ENCODE peak calls at places on chromosomes 4 and X, in four cellular contexts. X, F, A and Y are unnamed samples.

GRCh38 chrX:57329008-57329407 is 42.5 kb downstream of the FAAH2 start:
- DNase-seq in X (no peak), F (no peak), A (no peak), Y (no peak)

GRCh38 chrX:39443240-39443639 is 642.0 kb downstream of the MID1IP1 start:
- DNase-seq in X (no peak), F (no peak), A (no peak), Y (no peak)

GRCh38 chrX:17747692-17748091 is 10.4 kb downstream of the SCML1 start:
- DNase-seq in X (no peak), F (no peak), A (no peak), Y (no peak)

GRCh38 chr4:85837334-85837733 is 362.4 kb downstream of the ARHGAP24 start:
- DNase-seq in X (no peak), F (no peak), A (no peak), Y (no peak)

GRCh38 chr4:75985116-75985515 is 5.6 kb downstream of the SDAD1 start:
- DNase-seq in X (no peak), F (no peak), A (no peak), Y (no peak)

GRCh38 chr4:150297861-150298474 is 219.7 kb downstream of the DCLK2 start:
- DNase-seq in X (no peak), F (peak), A (peak), Y (peak)

GRCh38 chrX:113558576-113558975 is 717.9 kb upstream of the AMOT start:
- DNase-seq in X (no peak), F (no peak), A (no peak), Y (no peak)

GRCh38 chrX:115491766-115492165 is 69.2 kb upstream of the PLS3 start:
- DNase-seq in X (no peak), F (no peak), A (no peak), Y (no peak)

GRCh38 chrX:39845289-39845688 is 252.5 kb downstream of the BCOR start:
- DNase-seq in X (no peak), F (no peak), A (no peak), Y (no peak)

GRCh38 chr4:169114341-169114974 is 104.4 kb upstream of the CBR4 start:
- DNase-seq in X (no peak), F (no peak), A (no peak), Y (no peak)

GRCh38 chr4:8922481-8922880 is 50.8 kb upstream of the HMX1 start:
- DNase-seq in X (no peak), F (no peak), A (peak), Y (no peak)

GRCh38 chr4:3213661-3214250 is 35.2 kb upstream of the MSANTD1 start:
- DNase-seq in X (no peak), F (no peak), A (no peak), Y (no peak)

GRCh38 chr4:4426511-4427477 is 39.9 kb downstream of the NSG1 start:
- DNase-seq in X (no peak), F (no peak), A (no peak), Y (no peak)

GRCh38 chr4:75634951-75635350 is 4.6 kb upstream of the CDKL2 start:
- DNase-seq in X (no peak), F (no peak), A (no peak), Y (no peak)

GRCh38 chr4:137705171-137705783 is 173.0 kb upstream of the PCDH18 start:
- DNase-seq in X (no peak), F (no peak), A (no peak), Y (peak)

GRCh38 chr4:77697860-77698599 is 92.4 kb downstream of the CXCL13 start:
- DNase-seq in X (no peak), F (no peak), A (no peak), Y (no peak)

GRCh38 chrX:152212969-152213368 is 74.6 kb upstream of the MAGEA10 start:
- DNase-seq in X (no peak), F (no peak), A (no peak), Y (no peak)

GRCh38 chr4:40402556-40402955 is 67.4 kb downstream of the CHRNA9 start:
- DNase-seq in X (no peak), F (no peak), A (no peak), Y (no peak)

GRCh38 chrX:14875624-14876023 is 2.4 kb downstream of the MOSPD2 start:
- DNase-seq in X (no peak), F (no peak), A (no peak), Y (no peak)

GRCh38 chr4:145937021-145937861 is 1.4 kb downstream of the ZNF827 start:
- DNase-seq in X (peak), F (no peak), A (peak), Y (no peak)

GRCh38 chrX:70478521-70478920 is 33.9 kb downstream of the DLG3 start:
- DNase-seq in X (no peak), F (no peak), A (no peak), Y (no peak)

GRCh38 chrX:18951032-18951431 is 32.9 kb downstream of the PHKA2 start:
- DNase-seq in X (no peak), F (no peak), A (no peak), Y (no peak)

GRCh38 chrX:8067754-8068469 is 103.2 kb downstream of the VCX2 start:
- DNase-seq in X (no peak), F (no peak), A (no peak), Y (no peak)

GRCh38 chrX:11758400-11759171 is 549 bp downstream of the MSL3 start:
- DNase-seq in X (peak), F (no peak), A (peak), Y (peak)

GRCh38 chr4:64584981-64585557 is 175.8 kb upstream of the TECRL start:
- DNase-seq in X (peak), F (no peak), A (peak), Y (peak)

GRCh38 chrX:16138108-16138427 is 14.7 kb downstream of the GRPR start:
- DNase-seq in X (no peak), F (peak), A (no peak), Y (peak)

GRCh38 chrX:13179100-13179499 is 134.7 kb upstream of the FAM9C start:
- DNase-seq in X (no peak), F (no peak), A (no peak), Y (no peak)

GRCh38 chrX:38108364-38108763 is 102.0 kb downstream of the SYTL5 start:
- DNase-seq in X (no peak), F (no peak), A (no peak), Y (no peak)

GRCh38 chr4:184420881-184421416 is 53.4 kb downstream of the IRF2 start:
- DNase-seq in X (no peak), F (peak), A (no peak), Y (no peak)

GRCh38 chrX:48086119-48086518 is 14.7 kb upstream of the ZNF630 start:
- DNase-seq in X (no peak), F (no peak), A (no peak), Y (no peak)

GRCh38 chrX:48083706-48084105 is 12.3 kb upstream of the ZNF630 start:
- DNase-seq in X (no peak), F (no peak), A (no peak), Y (no peak)

DNA sequence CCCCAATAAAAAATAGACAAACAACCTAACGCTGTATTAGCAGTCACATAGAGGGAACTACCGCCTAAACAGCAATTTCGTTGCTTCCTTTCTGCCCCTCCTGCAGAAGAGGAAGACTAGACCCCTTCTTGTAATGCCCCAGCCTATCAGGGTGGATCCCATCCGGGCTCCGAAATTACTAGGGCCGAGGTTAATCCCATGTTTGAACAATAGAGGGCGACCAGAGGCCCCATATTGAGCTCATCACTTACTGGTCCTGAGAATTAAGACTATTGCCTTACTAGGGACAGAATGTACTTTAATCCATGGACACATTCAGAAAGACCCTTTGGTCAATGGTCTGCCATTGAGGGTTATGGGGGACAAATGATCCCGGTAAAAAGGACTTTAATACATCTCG is 11.8 kb upstream of the ZNF630 start:
- DNase-seq in X (peak), F (no peak), A (peak), Y (no peak)
- TF ChIP-seq SPI1 in X (no peak), F (no peak), A (no peak), Y (no peak)

GRCh38 chr4:56261027-56261426 is 126.3 kb downstream of the AASDH start:
- DNase-seq in X (no peak), F (peak), A (no peak), Y (no peak)
- TF ChIP-seq SPI1 in X (no peak), F (no peak), A (no peak), Y (no peak)

GRCh38 chr4:71262161-71262560 is 76.7 kb upstream of the SLC4A4 start:
- DNase-seq in X (no peak), F (no peak), A (no peak), Y (no peak)
- TF ChIP-seq SPI1 in X (no peak), F (no peak), A (no peak), Y (no peak)

DNA sequence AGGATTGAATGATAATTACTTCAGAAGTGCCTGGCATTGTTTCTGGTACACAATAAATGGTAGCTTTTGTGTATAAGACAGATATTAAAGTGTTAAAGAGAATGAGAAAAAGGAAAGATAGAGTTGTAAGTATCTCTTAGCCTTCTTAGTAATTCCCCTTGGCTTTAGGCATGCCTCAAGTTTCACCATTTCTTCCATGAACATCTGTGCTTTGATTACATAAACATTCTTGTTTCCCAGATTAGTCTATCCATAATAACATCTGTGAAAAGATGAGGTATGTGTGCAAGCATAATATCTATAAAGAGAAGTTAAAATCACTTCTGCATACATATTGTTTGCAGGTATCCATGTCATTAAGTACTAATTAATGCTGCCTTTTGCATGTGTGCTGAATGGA is 230.9 kb upstream of the TEX13A start:
- DNase-seq in X (no peak), F (no peak), A (no peak), Y (no peak)
- TF ChIP-seq SPI1 in X (no peak), F (no peak), A (no peak), Y (no peak)

GRCh38 chr4:27568236-27568951 is 707.8 kb downstream of the STIM2 start:
- DNase-seq in X (no peak), F (no peak), A (no peak), Y (no peak)
- TF ChIP-seq SPI1 in X (no peak), F (no peak), A (no peak), Y (no peak)